ENCODE peak calls at places on chromosomes 16 and 17, in seven cellular contexts. I is GM12878, U is H1, W is HCT116, S is K562, V is A549, M is WTC11. Z is an unnamed sample.

GRCh38 chr17:74730491-74731346 is 6.3 kb upstream of the RAB37 start:
- DNase-seq in I (no peak), U (no peak), W (no peak), S (no peak), V (no peak), M (no peak), Z (no peak)

GRCh38 chr17:20091161-20092029 is 82.2 kb downstream of the SPECC1 start:
- DNase-seq in I (no peak), U (no peak), W (no peak), S (no peak), V (no peak), M (no peak), Z (no peak)

GRCh38 chr17:48505788-48506187 is 25.0 kb downstream of the HOXB1 start:
- DNase-seq in I (peak), U (no peak), W (peak), S (peak), V (peak), M (no peak), Z (peak)

GRCh38 chr17:70295732-70296131 is 126.4 kb downstream of the KCNJ2 start:
- DNase-seq in I (no peak), U (no peak), W (no peak), S (no peak), V (no peak), M (no peak), Z (peak)

GRCh38 chr17:142102-142661 is 4.8 kb downstream of the SCGB1C2 start:
- DNase-seq in I (no peak), U (no peak), W (peak), S (no peak), V (peak), M (no peak), Z (peak)

GRCh38 chr16:79532785-79533184 is 67.8 kb downstream of the MAF start:
- DNase-seq in I (no peak), U (no peak), W (no peak), S (no peak), V (no peak), M (no peak), Z (no peak)

GRCh38 chr17:8870406-8871040 is 3.0 kb upstream of the PIK3R6 start:
- DNase-seq in I (no peak), U (no peak), W (no peak), S (no peak), V (no peak), M (no peak), Z (no peak)

GRCh38 chr17:77408284-77408683 is 267.5 kb downstream of the SEC14L1 start:
- DNase-seq in I (no peak), U (no peak), W (no peak), S (no peak), V (no peak), M (no peak), Z (no peak)

GRCh38 chr17:10285896-10286295 is 86.9 kb downstream of the MYH13 start:
- DNase-seq in I (no peak), U (no peak), W (no peak), S (no peak), V (no peak), M (no peak), Z (no peak)

GRCh38 chr17:29251969-29252866 is 5.6 kb downstream of the CRYBA1 start:
- DNase-seq in I (no peak), U (no peak), W (no peak), S (peak), V (peak), M (no peak), Z (peak)

GRCh38 chr16:9844361-9844760 is 337.9 kb downstream of the GRIN2A start:
- DNase-seq in I (no peak), U (no peak), W (no peak), S (no peak), V (peak), M (no peak), Z (no peak)

GRCh38 chr17:79797492-79798295 is 817 bp upstream of the CBX8 start:
- DNase-seq in I (no peak), U (peak), W (no peak), S (peak), V (peak), M (peak), Z (peak)

GRCh38 chr16:3001316-3001715 is 11.4 kb upstream of the CLDN9 start:
- DNase-seq in I (no peak), U (no peak), W (no peak), S (no peak), V (no peak), M (peak), Z (no peak)

DNA sequence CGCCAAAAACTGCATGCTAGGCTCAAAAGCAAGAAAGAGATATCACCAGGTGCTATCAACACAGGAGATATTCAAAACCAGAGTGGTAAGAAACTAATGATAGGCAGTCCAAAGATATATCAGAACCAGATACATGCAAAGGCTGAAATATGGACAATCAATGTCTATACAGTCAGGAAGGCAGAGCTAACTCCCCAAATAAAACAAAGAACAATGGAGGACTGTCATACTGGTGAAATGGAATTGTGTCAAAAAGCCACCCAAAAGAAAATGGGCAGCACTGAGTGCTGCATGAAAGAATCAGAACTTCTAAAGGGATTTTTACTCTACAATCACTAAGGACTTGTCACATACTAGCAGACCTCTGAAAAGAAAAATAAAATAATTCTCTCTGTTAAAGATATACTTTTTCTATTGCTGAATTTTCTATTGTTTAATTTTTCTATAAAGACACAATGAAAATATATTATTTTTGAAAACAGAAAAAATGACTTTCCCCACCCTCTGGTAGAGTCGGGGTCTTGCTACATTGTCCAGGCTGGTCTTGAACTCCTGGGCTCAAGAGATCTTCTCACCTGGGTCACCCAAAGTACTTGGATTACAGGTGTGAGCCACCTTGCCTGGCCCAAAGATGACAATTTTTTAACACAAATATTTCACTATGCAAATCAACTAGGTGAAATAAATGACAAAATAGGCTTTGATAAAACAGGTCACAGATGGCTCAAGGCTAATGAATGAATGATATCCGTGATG is 98.2 kb downstream of the USP32 start:
- DNase-seq in I (no peak), U (no peak), W (no peak), S (no peak), V (no peak), M (no peak), Z (no peak)
- TF ChIP-seq MAX in I (no peak), U (no peak), W (no peak), S (no peak), V (no peak), M (no peak), Z (no peak)

GRCh38 chr16:78444-79145 is 570 bp downstream of the MPG start:
- DNase-seq in I (no peak), U (no peak), W (no peak), S (no peak), V (no peak), M (no peak), Z (peak)
- TF ChIP-seq MAX in I (no peak), U (no peak), W (no peak), S (no peak), V (no peak), M (no peak), Z (no peak)

GRCh38 chr16:15644306-15644961 is 1.5 kb upstream of the MARF1 start:
- DNase-seq in I (no peak), U (no peak), W (peak), S (no peak), V (peak), M (no peak), Z (no peak)
- TF ChIP-seq MAX in I (no peak), U (no peak), W (peak), S (no peak), V (no peak), M (no peak), Z (no peak)

GRCh38 chr16:20566864-20567263 is 9.3 kb downstream of the ACSM2B start:
- DNase-seq in I (no peak), U (no peak), W (no peak), S (no peak), V (no peak), M (no peak), Z (no peak)

DNA sequence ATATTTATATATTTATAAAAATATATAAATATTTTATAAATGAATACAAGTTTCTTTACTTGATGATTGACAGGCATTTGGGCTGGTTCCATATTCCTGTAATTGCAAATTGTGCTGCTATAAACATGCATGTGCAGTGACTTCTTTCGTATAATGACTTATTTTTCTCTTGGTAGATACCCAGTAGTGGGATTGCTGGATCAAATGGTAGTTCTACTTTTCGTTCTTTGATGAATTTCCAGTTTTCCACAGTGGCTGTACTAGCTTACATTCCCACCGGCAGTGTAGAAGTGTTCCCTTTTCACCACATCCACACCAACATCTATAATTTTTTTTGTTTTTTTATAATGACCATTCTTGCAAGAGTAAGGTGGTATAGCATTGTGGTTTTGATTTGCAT is 7.8 kb downstream of the ACSM2B start:
- DNase-seq in I (no peak), U (no peak), W (no peak), S (no peak), V (no peak), M (no peak), Z (no peak)
- TF ChIP-seq MAX in I (no peak), U (no peak), W (no peak), S (no peak), V (no peak), M (no peak), Z (no peak)